ENCODE peak calls at places on chromosomes 1 and 21, in nine cellular contexts. One of them, this sample, is unnamed.

GRCh38 chr1:63710776-63711175 is 63.0 kb upstream of the ROR1 start:
- DNase-seq in heart left ventricle: no peak
- DNase-seq in fibroblast of pulmonary artery: no peak
- DNase-seq in neuronal stem cell: no peak
- DNase-seq in breast epithelium: no peak
- DNase-seq in brain microvascular endothelial cell: no peak
- DNase-seq in NCI-H774: no peak
- DNase-seq in hepatic stellate cell: no peak
- DNase-seq in GM23248: no peak
- DNase-seq in this sample: no peak

GRCh38 chr1:100879422-100879821 is 15.2 kb downstream of the EXTL2 start:
- DNase-seq in fibroblast of pulmonary artery: peak; percentile 18
- DNase-seq in GM23248: no peak
- DNase-seq in brain microvascular endothelial cell: no peak
- DNase-seq in hepatic stellate cell: no peak
- DNase-seq in NCI-H774: no peak
- DNase-seq in heart left ventricle: no peak
- DNase-seq in breast epithelium: no peak
- DNase-seq in neuronal stem cell: no peak
- DNase-seq in this sample: no peak

GRCh38 chr1:26607191-26607590 is 77.6 kb downstream of the RPS6KA1 start:
- DNase-seq in hepatic stellate cell: no peak
- DNase-seq in heart left ventricle: no peak
- DNase-seq in breast epithelium: no peak
- DNase-seq in neuronal stem cell: no peak
- DNase-seq in fibroblast of pulmonary artery: peak; percentile 31
- DNase-seq in NCI-H774: no peak
- DNase-seq in brain microvascular endothelial cell: no peak
- DNase-seq in GM23248: peak; percentile 52
- DNase-seq in this sample: no peak

GRCh38 chr1:119358661-119359060 is 9.9 kb upstream of the HAO2 start:
- DNase-seq in fibroblast of pulmonary artery: no peak
- DNase-seq in heart left ventricle: no peak
- DNase-seq in neuronal stem cell: no peak
- DNase-seq in hepatic stellate cell: no peak
- DNase-seq in brain microvascular endothelial cell: no peak
- DNase-seq in breast epithelium: no peak
- DNase-seq in NCI-H774: no peak
- DNase-seq in GM23248: peak; percentile 60
- DNase-seq in this sample: peak; percentile 4

GRCh38 chr1:175839678-175840669 is 96.6 kb upstream of the TNR start:
- DNase-seq in fibroblast of pulmonary artery: no peak
- DNase-seq in NCI-H774: no peak
- DNase-seq in GM23248: no peak
- DNase-seq in neuronal stem cell: no peak
- DNase-seq in brain microvascular endothelial cell: no peak
- DNase-seq in breast epithelium: no peak
- DNase-seq in heart left ventricle: no peak
- DNase-seq in hepatic stellate cell: no peak
- DNase-seq in this sample: no peak

GRCh38 chr1:245310605-245311531 is 156.1 kb downstream of the KIF26B start:
- DNase-seq in fibroblast of pulmonary artery: peak; percentile 63
- DNase-seq in neuronal stem cell: peak; percentile 36
- DNase-seq in hepatic stellate cell: peak; percentile 38
- DNase-seq in brain microvascular endothelial cell: no peak
- DNase-seq in breast epithelium: no peak
- DNase-seq in NCI-H774: no peak
- DNase-seq in GM23248: peak; percentile 58
- DNase-seq in heart left ventricle: no peak
- DNase-seq in this sample: no peak

GRCh38 chr1:229756666-229757065 is 130.6 kb downstream of the URB2 start:
- DNase-seq in brain microvascular endothelial cell: peak; percentile 64
- DNase-seq in heart left ventricle: no peak
- DNase-seq in GM23248: peak; percentile 81
- DNase-seq in breast epithelium: no peak
- DNase-seq in NCI-H774: no peak
- DNase-seq in hepatic stellate cell: peak; percentile 22
- DNase-seq in neuronal stem cell: no peak
- DNase-seq in fibroblast of pulmonary artery: peak; percentile 8
- DNase-seq in this sample: no peak

GRCh38 chr1:168079761-168080160 is 57.0 kb downstream of the GPR161 start:
- DNase-seq in NCI-H774: no peak
- DNase-seq in heart left ventricle: no peak
- DNase-seq in GM23248: peak; percentile 82
- DNase-seq in neuronal stem cell: no peak
- DNase-seq in fibroblast of pulmonary artery: peak; percentile 27
- DNase-seq in brain microvascular endothelial cell: no peak
- DNase-seq in breast epithelium: no peak
- DNase-seq in hepatic stellate cell: no peak
- DNase-seq in this sample: no peak

GRCh38 chr1:51000160-51000559 is 30.1 kb downstream of the CDKN2C start:
- DNase-seq in neuronal stem cell: no peak
- DNase-seq in NCI-H774: no peak
- DNase-seq in hepatic stellate cell: no peak
- DNase-seq in heart left ventricle: no peak
- DNase-seq in brain microvascular endothelial cell: no peak
- DNase-seq in fibroblast of pulmonary artery: no peak
- DNase-seq in breast epithelium: no peak
- DNase-seq in GM23248: no peak
- DNase-seq in this sample: no peak

GRCh38 chr1:182955596-182956588 is 2.9 kb upstream of the SHCBP1L start:
- DNase-seq in hepatic stellate cell: peak; percentile 89
- DNase-seq in NCI-H774: no peak
- DNase-seq in GM23248: peak; percentile 96
- DNase-seq in fibroblast of pulmonary artery: peak; percentile 78
- DNase-seq in heart left ventricle: no peak
- DNase-seq in neuronal stem cell: no peak
- DNase-seq in brain microvascular endothelial cell: peak; percentile 92
- DNase-seq in breast epithelium: no peak
- DNase-seq in this sample: no peak

GRCh38 chr1:93180723-93181613 is at the start of gene CCDC18:
- DNase-seq in fibroblast of pulmonary artery: peak; percentile 53
- DNase-seq in hepatic stellate cell: peak; percentile 12
- DNase-seq in NCI-H774: peak; percentile 32
- DNase-seq in brain microvascular endothelial cell: peak; percentile 55
- DNase-seq in GM23248: peak; percentile 75
- DNase-seq in neuronal stem cell: no peak
- DNase-seq in heart left ventricle: no peak
- DNase-seq in breast epithelium: no peak
- DNase-seq in this sample: no peak

GRCh38 chr21:25901580-25901979 is 166.8 kb downstream of the GABPA start:
- DNase-seq in GM23248: peak; percentile 49
- DNase-seq in neuronal stem cell: no peak
- DNase-seq in fibroblast of pulmonary artery: no peak
- DNase-seq in NCI-H774: no peak
- DNase-seq in breast epithelium: no peak
- DNase-seq in hepatic stellate cell: no peak
- DNase-seq in brain microvascular endothelial cell: no peak
- DNase-seq in heart left ventricle: no peak
- DNase-seq in this sample: no peak

GRCh38 chr1:226308166-226308722 is 720 bp downstream of the LIN9 start:
- DNase-seq in fibroblast of pulmonary artery: no peak
- DNase-seq in brain microvascular endothelial cell: no peak
- DNase-seq in heart left ventricle: no peak
- DNase-seq in NCI-H774: peak; percentile 38
- DNase-seq in neuronal stem cell: no peak
- DNase-seq in GM23248: no peak
- DNase-seq in hepatic stellate cell: no peak
- DNase-seq in breast epithelium: no peak
- DNase-seq in this sample: peak; percentile 2

GRCh38 chr1:113109908-113110554 is 37.0 kb downstream of the LRIG2 start:
- DNase-seq in brain microvascular endothelial cell: peak; percentile 96
- DNase-seq in NCI-H774: no peak
- DNase-seq in breast epithelium: no peak
- DNase-seq in hepatic stellate cell: peak; percentile 88
- DNase-seq in GM23248: peak; percentile 98
- DNase-seq in fibroblast of pulmonary artery: peak; percentile 98
- DNase-seq in neuronal stem cell: no peak
- DNase-seq in heart left ventricle: no peak
- DNase-seq in this sample: no peak

GRCh38 chr1:178541829-178542553 is 29.1 kb downstream of the TEX35 start:
- DNase-seq in GM23248: peak; percentile 48
- DNase-seq in breast epithelium: no peak
- DNase-seq in NCI-H774: peak; percentile 49
- DNase-seq in hepatic stellate cell: peak; percentile 46
- DNase-seq in neuronal stem cell: no peak
- DNase-seq in fibroblast of pulmonary artery: peak; percentile 9
- DNase-seq in brain microvascular endothelial cell: no peak
- DNase-seq in heart left ventricle: peak; percentile 78
- DNase-seq in this sample: peak; percentile 65

GRCh38 chr1:212225871-212226302 is 59.3 kb upstream of the PPP2R5A start:
- DNase-seq in brain microvascular endothelial cell: no peak
- DNase-seq in fibroblast of pulmonary artery: no peak
- DNase-seq in hepatic stellate cell: no peak
- DNase-seq in breast epithelium: no peak
- DNase-seq in GM23248: no peak
- DNase-seq in NCI-H774: no peak
- DNase-seq in heart left ventricle: no peak
- DNase-seq in neuronal stem cell: no peak
- DNase-seq in this sample: peak; percentile 48

GRCh38 chr1:95431216-95431615 is 197.2 kb downstream of the RWDD3 start:
- DNase-seq in neuronal stem cell: no peak
- DNase-seq in brain microvascular endothelial cell: no peak
- DNase-seq in hepatic stellate cell: no peak
- DNase-seq in fibroblast of pulmonary artery: no peak
- DNase-seq in NCI-H774: no peak
- DNase-seq in breast epithelium: no peak
- DNase-seq in GM23248: no peak
- DNase-seq in heart left ventricle: no peak
- DNase-seq in this sample: no peak

GRCh38 chr1:218439541-218440295 is 94.6 kb downstream of the TGFB2 start:
- DNase-seq in hepatic stellate cell: no peak
- DNase-seq in neuronal stem cell: no peak
- DNase-seq in brain microvascular endothelial cell: no peak
- DNase-seq in GM23248: peak; percentile 57
- DNase-seq in NCI-H774: no peak
- DNase-seq in heart left ventricle: no peak
- DNase-seq in breast epithelium: no peak
- DNase-seq in fibroblast of pulmonary artery: no peak
- DNase-seq in this sample: no peak

GRCh38 chr1:89978763-89979162 is 16.1 kb upstream of the ZNF326 start:
- DNase-seq in neuronal stem cell: no peak
- DNase-seq in heart left ventricle: no peak
- DNase-seq in GM23248: peak; percentile 53
- DNase-seq in breast epithelium: no peak
- DNase-seq in fibroblast of pulmonary artery: no peak
- DNase-seq in hepatic stellate cell: no peak
- DNase-seq in brain microvascular endothelial cell: no peak
- DNase-seq in NCI-H774: no peak
- DNase-seq in this sample: no peak

GRCh38 chr1:223233410-223234163 is 90.5 kb upstream of the TLR5 start:
- DNase-seq in fibroblast of pulmonary artery: peak; percentile 80
- DNase-seq in brain microvascular endothelial cell: peak; percentile 81
- DNase-seq in hepatic stellate cell: peak; percentile 76
- DNase-seq in breast epithelium: no peak
- DNase-seq in GM23248: peak; percentile 92
- DNase-seq in heart left ventricle: no peak
- DNase-seq in NCI-H774: no peak
- DNase-seq in neuronal stem cell: no peak
- DNase-seq in this sample: no peak

GRCh38 chr1:208159542-208160258 is 84.5 kb downstream of the PLXNA2 start:
- DNase-seq in fibroblast of pulmonary artery: peak; percentile 90
- DNase-seq in breast epithelium: no peak
- DNase-seq in hepatic stellate cell: peak; percentile 89
- DNase-seq in heart left ventricle: no peak
- DNase-seq in GM23248: peak; percentile 80
- DNase-seq in brain microvascular endothelial cell: peak; percentile 79
- DNase-seq in NCI-H774: no peak
- DNase-seq in neuronal stem cell: no peak
- DNase-seq in this sample: no peak

GRCh38 chr1:1004780-1005697 is 5.1 kb upstream of the HES4 start:
- DNase-seq in GM23248: peak; percentile 62
- DNase-seq in hepatic stellate cell: peak; percentile 74
- DNase-seq in breast epithelium: no peak
- DNase-seq in neuronal stem cell: no peak
- DNase-seq in heart left ventricle: peak; percentile 69
- DNase-seq in fibroblast of pulmonary artery: peak; percentile 60
- DNase-seq in NCI-H774: peak; percentile 4
- DNase-seq in brain microvascular endothelial cell: no peak
- DNase-seq in this sample: peak; percentile 97

GRCh38 chr1:51517361-51518032 is 1.6 kb downstream of the EPS15 start:
- DNase-seq in GM23248: peak; percentile 60
- DNase-seq in breast epithelium: no peak
- DNase-seq in hepatic stellate cell: no peak
- DNase-seq in neuronal stem cell: no peak
- DNase-seq in heart left ventricle: no peak
- DNase-seq in NCI-H774: no peak
- DNase-seq in fibroblast of pulmonary artery: peak; percentile 33
- DNase-seq in brain microvascular endothelial cell: no peak
- DNase-seq in this sample: peak; percentile 20

GRCh38 chr1:3630161-3630611 is 5.4 kb downstream of the TPRG1L start:
- DNase-seq in NCI-H774: no peak
- DNase-seq in GM23248: no peak
- DNase-seq in hepatic stellate cell: no peak
- DNase-seq in fibroblast of pulmonary artery: no peak
- DNase-seq in heart left ventricle: no peak
- DNase-seq in neuronal stem cell: no peak
- DNase-seq in breast epithelium: no peak
- DNase-seq in brain microvascular endothelial cell: no peak
- DNase-seq in this sample: no peak

GRCh38 chr1:79255421-79255820 is 248.9 kb upstream of the ADGRL4 start:
- DNase-seq in NCI-H774: no peak
- DNase-seq in breast epithelium: no peak
- DNase-seq in GM23248: no peak
- DNase-seq in brain microvascular endothelial cell: no peak
- DNase-seq in heart left ventricle: no peak
- DNase-seq in hepatic stellate cell: no peak
- DNase-seq in neuronal stem cell: no peak
- DNase-seq in fibroblast of pulmonary artery: no peak
- DNase-seq in this sample: no peak